ENCODE peak calls at places on chromosome 6, in five cellular contexts. W is endothelial cell of umbilical vein, Z is mesendoderm, Q is K562, T is mesenchymal stem cell. S is an unnamed sample.
A peak's percentile ranks its signal among the peaks of the same experiment; 100 is the strongest.

GRCh38 chr6:4671587-4672115 is 104.6 kb upstream of the CDYL start:
- DNase-seq in W (no peak), Z (no peak), Q (no peak), T (no peak), S (no peak)

GRCh38 chr6:68575765-68576439 is 59.2 kb upstream of the ADGRB3 start:
- DNase-seq in W (no peak), Z (peak; percentile 65), Q (peak; percentile 21), T (no peak), S (no peak)

GRCh38 chr6:111774346-111774703 is 98.9 kb downstream of the FYN start:
- DNase-seq in W (no peak), Z (peak; percentile 70), Q (no peak), T (no peak), S (no peak)

GRCh38 chr6:36515844-36516243 is 31.4 kb downstream of the STK38 start:
- DNase-seq in W (no peak), Z (no peak), Q (no peak), T (no peak), S (no peak)

GRCh38 chr6:1436334-1437306 is 47.2 kb downstream of the FOXF2 start:
- DNase-seq in W (peak; percentile 70), Z (peak; percentile 78), Q (peak; percentile 79), T (peak; percentile 72), S (peak; percentile 9)

GRCh38 chr6:5565976-5566375 is 304.7 kb downstream of the FARS2 start:
- DNase-seq in W (no peak), Z (no peak), Q (no peak), T (no peak), S (no peak)

GRCh38 chr6:70312165-70312564 is 9.3 kb upstream of the COL9A1 start:
- DNase-seq in W (no peak), Z (peak; percentile 37), Q (no peak), T (peak; percentile 65), S (peak; percentile 77)

GRCh38 chr6:21582651-21583050 is 10.9 kb upstream of the SOX4 start:
- DNase-seq in W (no peak), Z (no peak), Q (no peak), T (no peak), S (no peak)

GRCh38 chr6:139569561-139569960 is 195.1 kb upstream of the CITED2 start:
- DNase-seq in W (peak; percentile 61), Z (no peak), Q (no peak), T (peak; percentile 61), S (no peak)

GRCh38 chr6:10451828-10452509 is 37.1 kb upstream of the TFAP2A start:
- DNase-seq in W (no peak), Z (peak; percentile 44), Q (no peak), T (peak; percentile 14), S (peak; percentile 69)

GRCh38 chr6:80142586-80142985 is 36.1 kb downstream of the BCKDHB start:
- DNase-seq in W (no peak), Z (no peak), Q (no peak), T (no peak), S (no peak)

GRCh38 chr6:27630727-27631613 is 158.1 kb upstream of the ZNF184 start:
- DNase-seq in W (peak; percentile 41), Z (peak; percentile 92), Q (peak; percentile 84), T (peak; percentile 60), S (no peak)

GRCh38 chr6:6808915-6809314 is 220.4 kb downstream of the LY86 start:
- DNase-seq in W (no peak), Z (no peak), Q (no peak), T (no peak), S (no peak)

GRCh38 chr6:10613693-10614092 is 80.7 kb downstream of the C6orf52 start:
- DNase-seq in W (no peak), Z (no peak), Q (no peak), T (peak; percentile 17), S (no peak)

GRCh38 chr6:125507987-125508655 is 206.4 kb upstream of the HDDC2 start:
- DNase-seq in W (peak; percentile 6), Z (no peak), Q (no peak), T (peak; percentile 52), S (no peak)

GRCh38 chr6:6724319-6725119 is 136.0 kb downstream of the LY86 start:
- DNase-seq in W (peak; percentile 90), Z (peak; percentile 89), Q (peak; percentile 62), T (peak; percentile 84), S (no peak)

GRCh38 chr6:88730602-88731001 is 232.8 kb downstream of the RNGTT start:
- DNase-seq in W (peak; percentile 50), Z (peak; percentile 98), Q (no peak), T (no peak), S (no peak)

GRCh38 chr6:37882724-37883413 is 63.3 kb downstream of the ZFAND3 start:
- DNase-seq in W (no peak), Z (no peak), Q (no peak), T (peak; percentile 92), S (no peak)

GRCh38 chr6:12709556-12709955 is 7.0 kb upstream of the PHACTR1 start:
- DNase-seq in W (no peak), Z (peak; percentile 14), Q (no peak), T (no peak), S (no peak)

GRCh38 chr6:89348372-89348771 is 4.2 kb downstream of the UBE2J1 start:
- DNase-seq in W (no peak), Z (peak; percentile 95), Q (no peak), T (no peak), S (no peak)

GRCh38 chr6:21022343-21023107 is 488.3 kb downstream of the CDKAL1 start:
- DNase-seq in W (peak; percentile 92), Z (peak; percentile 93), Q (no peak), T (peak; percentile 96), S (peak; percentile 84)

GRCh38 chr6:33693186-33694158 is 18.0 kb downstream of the UQCC2 start:
- DNase-seq in W (no peak), Z (no peak), Q (no peak), T (peak; percentile 75), S (no peak)

GRCh38 chr6:33695451-33695855 is 16.0 kb downstream of the UQCC2 start:
- DNase-seq in W (no peak), Z (no peak), Q (no peak), T (no peak), S (no peak)

GRCh38 chr6:33694977-33695376 is 16.5 kb downstream of the UQCC2 start:
- DNase-seq in W (no peak), Z (no peak), Q (no peak), T (no peak), S (no peak)

GRCh38 chr6:33696076-33696475 is 15.4 kb downstream of the UQCC2 start:
- DNase-seq in W (no peak), Z (no peak), Q (no peak), T (no peak), S (no peak)

DNA sequence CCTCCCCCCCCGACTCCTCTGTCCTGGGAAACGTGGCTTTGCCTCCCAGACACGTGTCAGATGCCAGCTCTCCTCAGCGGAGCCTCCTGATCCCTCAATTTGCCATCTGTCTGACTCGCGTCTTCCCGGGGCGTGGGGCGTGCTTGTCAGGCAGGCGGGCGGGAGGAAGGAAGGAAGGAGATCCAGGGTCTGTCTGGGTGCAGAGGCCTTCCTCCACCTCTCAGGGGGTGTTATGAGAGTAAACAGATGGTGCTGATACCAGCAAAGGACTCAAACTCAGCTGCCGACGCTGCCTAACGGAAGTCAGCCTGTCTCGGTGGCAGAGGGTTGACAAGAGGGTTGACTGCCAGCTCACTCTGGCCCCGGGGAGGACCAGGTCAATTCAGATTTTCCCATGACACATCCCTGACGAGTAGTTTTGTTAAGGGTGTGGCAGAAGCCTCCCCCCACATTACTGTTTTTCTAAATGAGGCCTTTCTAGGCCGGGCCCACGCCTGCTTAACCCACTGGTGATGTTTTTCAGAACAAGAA is 17.0 kb downstream of the UQCC2 start:
- DNase-seq in W (peak; percentile 84), Z (no peak), Q (peak; percentile 56), T (peak; percentile 72), S (peak; percentile 48)
- H3K4me2 ChIP-seq in W (peak overlapping the region; percentile 1), Z (no peak overlapping the region), Q (no peak overlapping the region), T (no peak overlapping the region), S (peak overlapping the region; percentile 25)

DNA sequence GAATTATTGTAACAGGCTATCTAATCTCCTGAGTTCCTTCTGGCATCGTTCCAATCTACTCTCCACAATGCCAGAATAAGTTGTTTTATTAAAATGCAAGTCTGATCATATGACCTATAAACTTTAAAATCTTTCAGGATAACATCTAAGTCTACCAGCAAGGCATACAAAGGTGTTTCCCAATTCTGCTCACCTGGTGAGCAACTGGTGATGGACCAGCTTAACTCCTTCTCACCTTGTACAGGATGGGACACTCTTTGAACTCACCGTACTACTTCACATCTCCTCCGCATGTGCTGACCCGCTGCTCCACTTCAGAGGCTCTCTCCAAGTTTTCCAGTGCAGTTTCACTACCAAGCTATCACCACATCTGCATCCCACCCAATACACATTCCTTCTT is 7.8 kb downstream of the CD164 start:
- DNase-seq in W (no peak), Z (no peak), Q (no peak), T (no peak), S (no peak)
- H3K36me3 ChIP-seq in W (peaks cover 19% of the 10 kb centered on the region), Z (peaks cover 6% of the 10 kb centered on the region), Q (peaks cover 100% of the 10 kb centered on the region), T (peaks cover 100% of the 10 kb centered on the region), S (peaks cover 14% of the 10 kb centered on the region)

GRCh38 chr6:79073888-79074287 is 4.2 kb downstream of the PHIP start:
- DNase-seq in W (peak; percentile 11), Z (peak; percentile 56), Q (no peak), T (no peak), S (no peak)
- H3K4me2 ChIP-seq in W (peak overlapping the region; percentile 25), Z (no peak overlapping the region), Q (no peak overlapping the region), T (no peak overlapping the region), S (no peak overlapping the region)

GRCh38 chr6:43359831-43360230 is 9.6 kb downstream of the ZNF318 start:
- DNase-seq in W (no peak), Z (no peak), Q (no peak), T (no peak), S (no peak)

GRCh38 chr6:43355862-43356590 is 13.4 kb downstream of the ZNF318 start:
- DNase-seq in W (peak; percentile 24), Z (peak; percentile 83), Q (peak; percentile 22), T (no peak), S (no peak)

GRCh38 chr6:43361269-43361668 is 8.2 kb downstream of the ZNF318 start:
- DNase-seq in W (no peak), Z (no peak), Q (no peak), T (no peak), S (no peak)

DNA sequence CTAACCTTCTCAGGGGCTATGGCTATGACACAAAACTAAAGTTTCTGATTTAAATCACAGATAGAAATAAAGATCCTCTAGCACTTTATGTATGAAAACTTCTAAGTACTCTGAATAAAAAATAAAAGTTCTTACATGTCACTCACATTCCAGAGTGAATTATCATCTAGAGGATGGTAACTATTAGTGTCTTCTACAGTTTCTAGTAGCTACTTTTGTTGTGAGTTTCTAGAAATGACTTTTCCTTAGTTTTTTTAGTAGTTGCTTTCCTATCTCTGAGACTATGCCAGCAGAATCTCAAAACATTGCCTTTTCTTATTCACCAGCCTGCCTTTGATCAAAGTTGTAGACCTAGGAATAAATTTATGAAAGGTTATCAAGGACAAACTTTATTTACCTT is 10.1 kb downstream of the ZNF318 start:
- DNase-seq in W (no peak), Z (no peak), Q (no peak), T (no peak), S (no peak)
- H3K36me3 ChIP-seq in W (peaks cover 17% of the 10 kb centered on the region), Z (peaks cover 9% of the 10 kb centered on the region), Q (peaks cover 87% of the 10 kb centered on the region), T (peaks cover 89% of the 10 kb centered on the region), S (peaks cover 30% of the 10 kb centered on the region)

DNA sequence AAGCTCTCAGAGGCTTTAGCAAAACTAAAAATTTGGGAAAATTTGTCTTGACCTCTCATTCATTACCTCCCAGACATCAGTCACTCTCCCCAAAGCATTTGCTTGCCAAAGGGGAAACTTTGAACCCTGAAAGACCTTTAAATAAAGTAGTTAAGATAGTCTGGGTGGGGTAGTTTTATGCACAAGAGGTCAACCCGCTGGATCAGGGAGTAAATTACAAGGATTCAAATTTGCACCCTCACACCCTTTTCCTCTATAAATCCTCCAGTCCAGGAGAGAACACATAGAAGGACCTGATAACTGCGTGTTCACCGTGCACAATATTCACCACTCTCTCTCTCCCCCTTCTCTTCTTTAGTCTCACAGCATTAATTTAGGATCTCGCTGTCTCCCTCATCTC is 36.1 kb upstream of the TNFRSF21 start:
- DNase-seq in W (no peak), Z (no peak), Q (no peak), T (no peak), S (no peak)
- H3K4me2 ChIP-seq in W (no peak overlapping the region), Z (no peak overlapping the region), Q (no peak overlapping the region), T (no peak overlapping the region), S (no peak overlapping the region)

GRCh38 chr6:42938428-42938796 is 9.1 kb downstream of the CNPY3 start:
- DNase-seq in W (no peak), Z (no peak), Q (peak; percentile 6), T (no peak), S (no peak)
- H3K36me3 ChIP-seq in W (peaks cover 38% of the 10 kb centered on the region), Z (peaks cover 6% of the 10 kb centered on the region), Q (peaks cover 67% of the 10 kb centered on the region), T (peaks cover 73% of the 10 kb centered on the region), S (peaks cover 28% of the 10 kb centered on the region)

S was measured in keratinocyte.